ENCODE peak calls at places on chromosome 20, in six cellular contexts. J is upper lobe of left lung, V is thoracic aorta, G is right lobe of liver, L is left ventricle myocardium inferior, Y is neural progenitor cell. E is an unnamed sample. For H3K36me3, the result is how much of the 10 kb centered on the place peaks cover.

GRCh38 chr20:63847374-63848002 is 13.8 kb upstream of the ABHD16B start:
- DNase-seq in J (peak), V (no peak), G (no peak), L (no peak), Y (peak), E (no peak)

GRCh38 chr20:35539756-35540212 is 2.1 kb upstream of the ERGIC3 start:
- DNase-seq in J (no peak), V (no peak), G (no peak), L (no peak), Y (peak), E (no peak)

GRCh38 chr20:137668-138131 is 4.7 kb upstream of the DEFB126 start:
- DNase-seq in J (no peak), V (no peak), G (no peak), L (no peak), Y (no peak), E (no peak)

GRCh38 chr20:21173496-21174025 is 47.7 kb downstream of the KIZ start:
- DNase-seq in J (no peak), V (no peak), G (no peak), L (no peak), Y (no peak), E (no peak)

GRCh38 chr20:32457476-32457986 is 99.4 kb downstream of the ASXL1 start:
- DNase-seq in J (peak), V (no peak), G (no peak), L (peak), Y (peak), E (peak)

GRCh38 chr20:20009784-20010253 is 7.3 kb upstream of the NAA20 start:
- DNase-seq in J (no peak), V (no peak), G (no peak), L (no peak), Y (peak), E (no peak)

GRCh38 chr20:43448748-43449535 is 8.8 kb upstream of the SRSF6 start:
- DNase-seq in J (no peak), V (no peak), G (no peak), L (no peak), Y (peak), E (no peak)

GRCh38 chr20:54123587-54124180 is 50.1 kb downstream of the CYP24A1 start:
- DNase-seq in J (no peak), V (no peak), G (no peak), L (no peak), Y (peak), E (peak)

GRCh38 chr20:31595654-31596411 is 9.3 kb upstream of the ID1 start:
- DNase-seq in J (peak), V (peak), G (peak), L (peak), Y (peak), E (no peak)

GRCh38 chr20:38109657-38110524 is 55.2 kb downstream of the TGM2 start:
- DNase-seq in J (no peak), V (peak), G (no peak), L (peak), Y (no peak), E (peak)

GRCh38 chr20:63735859-63736718 is at the start of gene LIME1:
- DNase-seq in J (peak), V (no peak), G (peak), L (no peak), Y (no peak), E (no peak)

GRCh38 chr20:4697189-4697873 is 24.4 kb upstream of the PRND start:
- DNase-seq in J (no peak), V (no peak), G (no peak), L (no peak), Y (no peak), E (no peak)

GRCh38 chr20:53678315-53678989 is 84.8 kb upstream of the ZNF217 start:
- DNase-seq in J (no peak), V (no peak), G (no peak), L (no peak), Y (no peak), E (no peak)

GRCh38 chr20:20549267-20549612 is 163.2 kb downstream of the RALGAPA2 start:
- DNase-seq in J (no peak), V (no peak), G (no peak), L (no peak), Y (no peak), E (no peak)

GRCh38 chr20:10322073-10323012 is 103.7 kb downstream of the SNAP25 start:
- DNase-seq in J (no peak), V (no peak), G (no peak), L (no peak), Y (no peak), E (no peak)

GRCh38 chr20:41643504-41643938 is 25.3 kb upstream of the CHD6 start:
- DNase-seq in J (no peak), V (no peak), G (no peak), L (no peak), Y (peak), E (peak)

GRCh38 chr20:59740621-59741020 is 136.3 kb downstream of the PHACTR3 start:
- DNase-seq in J (no peak), V (no peak), G (no peak), L (no peak), Y (no peak), E (no peak)

GRCh38 chr20:19026901-19027644 is 185.4 kb upstream of the SLC24A3 start:
- DNase-seq in J (no peak), V (no peak), G (no peak), L (no peak), Y (peak), E (no peak)

GRCh38 chr20:31687777-31688176 is 34.9 kb downstream of the BCL2L1 start:
- DNase-seq in J (no peak), V (no peak), G (no peak), L (no peak), Y (no peak), E (no peak)

GRCh38 chr20:36794116-36794474 is 20.5 kb upstream of the DSN1 start:
- DNase-seq in J (peak), V (no peak), G (no peak), L (no peak), Y (no peak), E (no peak)
- H3K36me3 ChIP-seq in J (under half), V (half or more), G (under half), L (half or more), Y (under half), E (under half)

DNA sequence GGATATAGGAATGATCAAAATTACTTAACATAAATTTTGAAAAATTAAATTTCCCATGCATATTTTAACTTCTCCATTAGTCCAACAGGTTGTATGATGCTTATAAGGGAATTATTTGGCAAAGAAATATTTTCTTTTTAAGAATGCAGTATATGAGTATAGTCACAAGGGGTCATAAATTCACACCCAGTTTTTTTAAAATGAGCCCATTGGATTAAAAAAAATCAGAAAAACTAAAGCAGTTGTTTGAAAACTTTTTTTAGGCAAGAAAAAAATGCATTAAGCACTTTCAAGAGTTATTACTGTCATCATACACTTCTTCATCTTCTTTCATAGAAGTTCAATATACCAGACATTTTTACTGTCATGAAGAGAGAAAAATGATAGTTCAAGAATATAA is 404.2 kb upstream of the FLRT3 start:
- DNase-seq in J (no peak), V (no peak), G (no peak), L (no peak), Y (no peak), E (no peak)
- TF ChIP-seq CTCF in J (no peak), V (no peak), G (no peak), L (no peak), Y (no peak), E (no peak)

DNA sequence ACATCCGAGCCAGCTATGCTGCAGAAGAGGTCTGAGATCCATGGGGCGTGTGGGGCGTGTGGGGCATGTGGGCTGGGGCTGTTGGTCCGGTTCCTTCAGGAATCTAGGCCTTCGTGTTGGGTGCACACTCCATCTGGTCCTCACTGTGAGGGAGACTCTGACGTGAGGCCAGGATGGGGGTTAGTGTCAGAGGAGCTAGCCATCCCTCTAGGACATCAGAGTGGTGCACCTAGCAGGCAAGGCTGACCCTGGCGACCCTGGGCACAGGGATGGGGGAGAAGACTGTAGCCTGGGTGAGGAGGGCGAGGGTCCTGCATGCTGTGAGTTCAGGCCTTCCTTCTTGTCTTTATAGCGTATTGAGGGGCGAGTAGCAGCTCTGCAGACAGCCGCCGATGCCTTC is 8.7 kb upstream of the PTPRA start:
- DNase-seq in J (no peak), V (no peak), G (no peak), L (no peak), Y (no peak), E (no peak)
- H3K36me3 ChIP-seq in J (under half), V (under half), G (under half), L (half or more), Y (under half), E (under half)

DNA sequence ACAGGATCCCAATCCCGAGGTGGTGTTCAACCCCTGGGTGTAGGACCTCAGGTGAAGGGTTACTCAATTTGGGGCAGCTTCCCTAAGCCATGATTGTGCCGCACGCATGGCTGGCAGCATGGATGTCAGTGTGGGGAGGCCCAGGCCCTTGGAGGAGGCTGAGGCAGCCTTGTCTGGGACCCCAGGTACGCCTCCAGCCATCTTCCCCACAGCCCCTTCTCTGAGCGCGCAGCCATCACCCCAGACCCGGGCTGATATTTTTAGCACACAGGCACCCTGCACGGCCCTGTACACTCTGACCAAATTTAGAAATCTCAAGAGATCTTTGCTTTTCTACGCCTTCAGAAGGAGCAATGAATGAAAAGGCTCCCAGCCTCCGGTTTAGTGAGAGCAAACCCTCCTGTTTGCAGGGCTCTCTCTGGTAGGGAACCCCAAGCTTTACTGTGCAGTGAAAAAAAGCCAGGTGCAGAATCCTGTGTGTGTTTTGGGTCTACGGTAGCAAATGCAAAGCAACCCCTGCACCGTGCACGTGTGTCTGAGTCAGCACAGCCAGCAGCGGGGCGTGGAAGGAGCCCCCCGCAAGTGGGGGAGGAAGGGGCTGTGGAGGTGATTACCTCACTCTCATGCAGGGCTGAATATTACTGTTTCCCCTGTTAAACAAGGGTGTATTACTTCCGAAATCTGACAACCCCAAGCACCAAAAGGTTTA is 44.3 kb downstream of the CTCFL start:
- DNase-seq in J (no peak), V (no peak), G (peak), L (no peak), Y (no peak), E (no peak)
- TF ChIP-seq CTCF in J (no peak), V (no peak), G (no peak), L (no peak), Y (no peak), E (no peak)

GRCh38 chr20:62472343-62473199 is 3.2 kb downstream of the GATA5 start:
- DNase-seq in J (peak), V (no peak), G (no peak), L (no peak), Y (no peak), E (no peak)

GRCh38 chr20:62472020-62472342 is 3.8 kb downstream of the GATA5 start:
- DNase-seq in J (no peak), V (no peak), G (no peak), L (no peak), Y (no peak), E (no peak)

GRCh38 chr20:62473717-62474584 is 1.8 kb downstream of the GATA5 start:
- DNase-seq in J (peak), V (no peak), G (no peak), L (no peak), Y (peak), E (no peak)

GRCh38 chr20:62474585-62475026 is 1.2 kb downstream of the GATA5 start:
- DNase-seq in J (no peak), V (no peak), G (no peak), L (no peak), Y (no peak), E (no peak)

GRCh38 chr20:62473200-62473585 is 2.6 kb downstream of the GATA5 start:
- DNase-seq in J (peak), V (no peak), G (no peak), L (no peak), Y (no peak), E (no peak)
- H3K36me3 ChIP-seq in J (under half), V (under half), G (under half), L (under half), Y (under half), E (under half)

E was measured in pancreas.